ENCODE peak calls at places on chromosome 2, in four cellular contexts. One of them, this sample, is unnamed.

GRCh38 chr2:134344954-134345697 is 91.3 kb downstream of the MGAT5 start:
- DNase-seq in IMR-90: no peak
- DNase-seq in H9: no peak
- DNase-seq in neuronal stem cell: no peak
- DNase-seq in this sample: no peak

GRCh38 chr2:8317419-8317818 is 364.4 kb upstream of the ID2 start:
- DNase-seq in IMR-90: no peak
- DNase-seq in neuronal stem cell: no peak
- DNase-seq in H9: no peak
- DNase-seq in this sample: no peak

GRCh38 chr2:182144780-182145170 is 159.1 kb downstream of the PPP1R1C start:
- DNase-seq in neuronal stem cell: no peak
- DNase-seq in IMR-90: no peak
- DNase-seq in H9: no peak
- DNase-seq in this sample: no peak

GRCh38 chr2:190320696-190321095 is 1.1 kb upstream of the HIBCH start:
- DNase-seq in H9: no peak
- DNase-seq in IMR-90: no peak
- DNase-seq in neuronal stem cell: no peak
- DNase-seq in this sample: no peak

GRCh38 chr2:118222643-118223486 is 134.6 kb downstream of the INSIG2 start:
- DNase-seq in IMR-90: no peak
- DNase-seq in neuronal stem cell: no peak
- DNase-seq in H9: no peak
- DNase-seq in this sample: no peak

GRCh38 chr2:165594935-165595255 is 125.4 kb downstream of the CSRNP3 start:
- DNase-seq in neuronal stem cell: no peak
- DNase-seq in IMR-90: no peak
- DNase-seq in H9: no peak
- DNase-seq in this sample: peak

GRCh38 chr2:178306351-178307073 is 112.2 kb downstream of the OSBPL6 start:
- DNase-seq in IMR-90: peak
- DNase-seq in H9: peak
- DNase-seq in neuronal stem cell: peak
- DNase-seq in this sample: peak

GRCh38 chr2:55743583-55743982 is 49.9 kb upstream of the PNPT1 start:
- DNase-seq in IMR-90: peak
- DNase-seq in neuronal stem cell: no peak
- DNase-seq in H9: no peak
- DNase-seq in this sample: no peak

GRCh38 chr2:159640176-159640575 is 23.8 kb upstream of the BAZ2B start:
- DNase-seq in neuronal stem cell: no peak
- DNase-seq in H9: no peak
- DNase-seq in IMR-90: no peak
- DNase-seq in this sample: no peak

GRCh38 chr2:126534508-126534907 is 121.5 kb upstream of the GYPC start:
- DNase-seq in neuronal stem cell: no peak
- DNase-seq in H9: no peak
- DNase-seq in IMR-90: no peak
- DNase-seq in this sample: no peak

GRCh38 chr2:87403893-87404175 is 344.1 kb upstream of the PLGLB2 start:
- DNase-seq in neuronal stem cell: no peak
- DNase-seq in IMR-90: no peak
- DNase-seq in H9: peak
- DNase-seq in this sample: no peak

GRCh38 chr2:39571197-39571731 is 94.5 kb upstream of the TMEM178A start:
- DNase-seq in H9: no peak
- DNase-seq in neuronal stem cell: no peak
- DNase-seq in IMR-90: no peak
- DNase-seq in this sample: peak

GRCh38 chr2:199777315-199777714 is 73.7 kb downstream of the FTCDNL1 start:
- DNase-seq in H9: no peak
- DNase-seq in IMR-90: no peak
- DNase-seq in neuronal stem cell: no peak
- DNase-seq in this sample: no peak

GRCh38 chr2:191463790-191464189 is 214.1 kb upstream of the NABP1 start:
- DNase-seq in neuronal stem cell: no peak
- DNase-seq in IMR-90: no peak
- DNase-seq in H9: no peak
- DNase-seq in this sample: no peak

GRCh38 chr2:204665771-204666170 is 120.5 kb downstream of the PARD3B start:
- DNase-seq in neuronal stem cell: no peak
- DNase-seq in H9: no peak
- DNase-seq in IMR-90: no peak
- DNase-seq in this sample: no peak

GRCh38 chr2:101802329-101802728 is 104.8 kb downstream of the MAP4K4 start:
- DNase-seq in IMR-90: no peak
- DNase-seq in neuronal stem cell: no peak
- DNase-seq in H9: no peak
- DNase-seq in this sample: no peak

GRCh38 chr2:45172993-45173392 is 163.7 kb upstream of the SIX2 start:
- DNase-seq in H9: no peak
- DNase-seq in IMR-90: no peak
- DNase-seq in neuronal stem cell: no peak
- DNase-seq in this sample: no peak

GRCh38 chr2:211439011-211439410 is 882.6 kb downstream of the CPS1 start:
- DNase-seq in H9: no peak
- DNase-seq in IMR-90: no peak
- DNase-seq in neuronal stem cell: no peak
- DNase-seq in this sample: no peak

GRCh38 chr2:172927381-172928357 is 148.0 kb upstream of the MAP3K20 start:
- DNase-seq in IMR-90: peak
- DNase-seq in H9: no peak
- DNase-seq in neuronal stem cell: no peak
- DNase-seq in this sample: no peak

GRCh38 chr2:14967739-14968138 is 335.2 kb downstream of the LRATD1 start:
- DNase-seq in H9: no peak
- DNase-seq in IMR-90: no peak
- DNase-seq in neuronal stem cell: no peak
- DNase-seq in this sample: no peak

GRCh38 chr2:23859983-23860382 is 66.9 kb downstream of the ATAD2B start:
- DNase-seq in IMR-90: peak
- DNase-seq in neuronal stem cell: no peak
- DNase-seq in H9: no peak
- DNase-seq in this sample: peak

GRCh38 chr2:171958475-171958874 is 36.2 kb downstream of the HAT1 start:
- DNase-seq in H9: no peak
- DNase-seq in IMR-90: peak
- DNase-seq in neuronal stem cell: no peak
- DNase-seq in this sample: no peak

GRCh38 chr2:37394986-37395555 is 50.6 kb downstream of the QPCT start:
- DNase-seq in IMR-90: no peak
- DNase-seq in H9: no peak
- DNase-seq in neuronal stem cell: no peak
- DNase-seq in this sample: no peak

GRCh38 chr2:73642338-73643018 is at the start of gene NAT8:
- DNase-seq in neuronal stem cell: no peak
- DNase-seq in H9: no peak
- DNase-seq in IMR-90: no peak
- DNase-seq in this sample: no peak

GRCh38 chr2:74373189-74373588 is 6.9 kb downstream of the DCTN1 start:
- DNase-seq in neuronal stem cell: no peak
- DNase-seq in IMR-90: no peak
- DNase-seq in H9: peak
- DNase-seq in this sample: no peak

GRCh38 chr2:25029183-25029554 is 12.7 kb upstream of the EFR3B start:
- DNase-seq in H9: no peak
- DNase-seq in neuronal stem cell: no peak
- DNase-seq in IMR-90: no peak
- DNase-seq in this sample: no peak

DNA sequence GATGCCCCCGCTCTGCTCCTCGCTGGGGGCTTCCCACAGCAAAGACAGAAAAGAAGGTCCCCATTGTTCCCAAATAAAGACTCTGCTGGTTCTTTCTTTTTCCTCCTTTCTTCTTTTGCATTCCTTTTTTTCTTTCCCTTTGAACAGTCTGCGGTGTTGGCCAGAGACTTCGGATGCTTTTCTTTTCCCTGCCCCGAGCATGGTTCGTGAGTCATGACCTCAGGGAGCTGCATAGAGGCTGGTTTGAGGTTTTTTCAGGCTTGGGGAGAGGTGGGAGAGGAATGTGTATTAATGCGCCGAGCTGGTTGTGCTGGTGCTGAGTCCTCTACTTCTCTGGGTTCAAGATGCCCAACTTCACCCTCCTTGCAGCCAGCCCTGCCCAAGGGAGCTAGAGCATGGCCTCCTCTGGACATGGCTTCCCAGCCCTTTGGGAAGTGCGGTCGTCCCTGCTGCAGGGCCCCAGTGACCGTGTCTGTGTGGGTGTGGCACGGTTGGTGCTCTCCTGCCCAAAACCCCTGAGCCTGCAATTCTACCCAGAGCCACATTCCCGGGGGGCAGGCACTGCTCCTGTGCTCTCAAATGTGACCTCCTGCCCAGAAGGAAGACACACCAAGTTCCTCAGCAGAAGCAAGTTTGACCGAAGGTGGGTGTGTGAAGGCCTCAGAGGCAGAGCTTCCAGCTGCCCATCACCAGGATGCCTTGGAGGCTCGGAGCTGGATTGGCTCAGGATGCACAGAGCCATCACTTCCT is 9.0 kb upstream of the ARHGEF4 start:
- DNase-seq in neuronal stem cell: peak
- DNase-seq in H9: no peak
- DNase-seq in IMR-90: peak
- DNase-seq in this sample: peak
- H4K91ac ChIP-seq in neuronal stem cell: no peak
- H4K91ac ChIP-seq in H9: no peak
- H4K91ac ChIP-seq in IMR-90: no peak
- H4K91ac ChIP-seq in this sample: no peak

GRCh38 chr2:240582781-240583180 is 3.8 kb upstream of the CAPN10 start:
- DNase-seq in H9: no peak
- DNase-seq in neuronal stem cell: no peak
- DNase-seq in IMR-90: no peak
- DNase-seq in this sample: no peak

GRCh38 chr2:240581811-240582210 is 4.7 kb upstream of the CAPN10 start:
- DNase-seq in H9: no peak
- DNase-seq in IMR-90: no peak
- DNase-seq in neuronal stem cell: no peak
- DNase-seq in this sample: peak

GRCh38 chr2:240585101-240585500 is 1.4 kb upstream of the CAPN10 start:
- DNase-seq in neuronal stem cell: no peak
- DNase-seq in IMR-90: no peak
- DNase-seq in H9: no peak
- DNase-seq in this sample: no peak

GRCh38 chr2:240584486-240585031 is 2.0 kb upstream of the CAPN10 start:
- DNase-seq in neuronal stem cell: no peak
- DNase-seq in H9: peak
- DNase-seq in IMR-90: no peak
- DNase-seq in this sample: peak

DNA sequence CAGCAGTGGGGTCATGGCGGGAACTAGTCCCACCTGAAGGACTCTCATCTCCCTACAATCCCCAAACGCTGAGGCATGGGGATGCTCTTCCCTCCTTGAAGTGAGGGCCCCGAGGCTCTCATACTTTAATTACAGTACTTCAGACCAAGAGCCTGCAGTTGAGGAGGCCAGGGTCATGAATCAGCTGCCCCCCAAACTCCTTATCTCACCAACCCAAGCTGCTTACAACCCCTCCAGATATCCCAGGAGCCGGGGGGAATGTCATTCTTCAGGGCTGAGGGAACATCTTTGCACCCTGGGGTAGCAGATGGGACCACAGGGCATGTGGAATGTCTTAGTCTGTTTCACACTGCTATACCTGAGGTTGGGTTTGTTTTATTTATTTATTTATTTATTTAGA is 2.8 kb upstream of the CAPN10 start:
- DNase-seq in neuronal stem cell: no peak
- DNase-seq in IMR-90: no peak
- DNase-seq in H9: no peak
- DNase-seq in this sample: no peak
- H3K9ac ChIP-seq in neuronal stem cell: no peak
- H3K9ac ChIP-seq in IMR-90: no peak
- H3K9ac ChIP-seq in H9: no peak
- H3K9ac ChIP-seq in this sample: no peak

DNA sequence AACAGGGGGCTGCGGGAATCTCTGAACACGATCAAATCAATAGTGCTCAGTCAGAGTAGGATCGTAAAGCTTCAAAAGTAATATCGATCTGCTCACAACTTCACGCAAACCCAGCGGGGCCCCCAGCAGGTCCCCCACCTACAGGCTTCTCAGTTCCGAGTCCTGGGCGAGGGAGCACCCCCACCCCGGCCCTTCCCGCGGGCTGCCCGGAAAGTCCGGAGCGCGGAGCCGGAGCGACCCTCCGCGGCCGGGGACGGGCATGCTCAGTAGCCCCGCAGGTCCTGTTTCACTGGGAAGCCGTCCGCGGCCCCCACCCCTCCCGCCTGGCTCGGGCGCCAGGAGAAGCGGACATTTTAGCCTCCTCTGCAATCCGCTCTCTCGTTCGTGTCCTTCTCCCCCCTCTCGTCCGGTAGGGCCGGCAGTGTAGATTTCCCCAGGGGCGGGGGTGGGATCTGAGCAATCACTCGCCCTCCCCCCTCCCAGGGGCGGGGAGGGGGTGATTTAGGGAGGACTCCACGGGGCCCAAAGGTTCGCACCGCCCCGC is 3.3 kb upstream of the SPRED2 start:
- DNase-seq in H9: peak
- DNase-seq in neuronal stem cell: peak
- DNase-seq in IMR-90: peak
- DNase-seq in this sample: peak
- H3K14ac ChIP-seq in H9: no peak
- H3K14ac ChIP-seq in neuronal stem cell: no peak
- H3K14ac ChIP-seq in IMR-90: peak
- H3K14ac ChIP-seq in this sample: no peak

GRCh38 chr2:69151974-69152373 is 139.0 kb downstream of the ANTXR1 start:
- DNase-seq in H9: no peak
- DNase-seq in IMR-90: no peak
- DNase-seq in neuronal stem cell: no peak
- DNase-seq in this sample: no peak

GRCh38 chr2:69154031-69154430 is 141.1 kb downstream of the ANTXR1 start:
- DNase-seq in neuronal stem cell: no peak
- DNase-seq in H9: no peak
- DNase-seq in IMR-90: peak
- DNase-seq in this sample: no peak

GRCh38 chr2:69147841-69148533 is 135.0 kb downstream of the ANTXR1 start:
- DNase-seq in neuronal stem cell: no peak
- DNase-seq in H9: no peak
- DNase-seq in IMR-90: no peak
- DNase-seq in this sample: no peak

GRCh38 chr2:69152847-69153246 is 139.9 kb downstream of the ANTXR1 start:
- DNase-seq in neuronal stem cell: no peak
- DNase-seq in IMR-90: no peak
- DNase-seq in H9: no peak
- DNase-seq in this sample: no peak

DNA sequence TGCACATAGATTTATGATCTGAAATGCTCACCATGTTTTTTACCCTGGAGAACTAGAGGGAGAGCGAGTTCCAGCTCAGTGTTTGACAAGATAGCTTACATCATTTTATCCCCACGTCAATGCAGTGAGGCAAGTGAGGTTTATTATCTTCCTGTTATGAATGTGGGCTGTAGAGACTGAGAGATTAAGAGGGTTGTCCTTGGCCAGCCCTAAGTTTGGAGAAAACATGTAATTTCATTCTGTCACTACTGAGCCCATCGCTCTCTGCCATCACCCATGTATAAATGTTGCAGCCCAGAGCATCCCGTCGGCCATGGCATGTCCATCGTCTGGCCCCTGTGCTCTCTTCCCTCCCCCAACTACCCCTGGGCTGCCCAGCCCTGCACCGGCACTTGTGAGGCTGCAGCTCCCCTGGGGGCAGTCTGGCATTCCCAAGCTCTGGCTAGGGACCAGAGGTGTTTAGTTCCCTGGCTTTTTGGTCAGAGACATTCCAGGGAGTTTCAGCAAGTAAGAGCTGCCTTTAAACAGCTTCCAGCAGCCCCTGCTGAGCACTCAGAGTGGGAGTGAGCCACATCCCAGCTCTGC is 136.7 kb downstream of the ANTXR1 start:
- DNase-seq in IMR-90: peak
- DNase-seq in H9: peak
- DNase-seq in neuronal stem cell: peak
- DNase-seq in this sample: no peak
- H4K91ac ChIP-seq in IMR-90: peak
- H4K91ac ChIP-seq in H9: no peak
- H4K91ac ChIP-seq in neuronal stem cell: no peak
- H4K91ac ChIP-seq in this sample: no peak

This sample was measured in trophoblast cell.